ENCODE peak calls at places on chromosomes 5 and 9, in five cellular contexts. X is transverse colon; C is neuronal stem cell; M is heart right ventricle; G is CD4-positive, CD25-positive, alpha-beta regulatory T cell. A is an unnamed sample.

GRCh38 chr5:10354048-10354872 is 765 bp downstream of the MARCHF6 start:
- DNase-seq in G (peak; percentile 55), X (peak; percentile 55), C (peak; percentile 54), M (no peak), A (peak; percentile 75)

GRCh38 chr5:91357012-91357634 is 26.0 kb downstream of the ARRDC3 start:
- DNase-seq in G (no peak), C (no peak), M (no peak), X (no peak), A (no peak)

GRCh38 chr9:72726951-72727350 is 205.5 kb downstream of the TMC1 start:
- DNase-seq in G (no peak), C (no peak), M (no peak), X (no peak), A (no peak)

GRCh38 chr5:168413062-168413461 is 73.2 kb upstream of the RARS1 start:
- DNase-seq in G (no peak), C (no peak), M (no peak), X (peak; percentile 11), A (no peak)

GRCh38 chr5:37071901-37072581 is 177.1 kb downstream of the CPLANE1 start:
- DNase-seq in M (no peak), C (no peak), G (no peak), X (no peak), A (no peak)

GRCh38 chr9:90062982-90063381 is 458.2 kb downstream of the GADD45G start:
- DNase-seq in G (no peak), M (no peak), C (no peak), X (no peak), A (no peak)

GRCh38 chr9:104836235-104836634 is 72.3 kb downstream of the NIPSNAP3B start:
- DNase-seq in C (no peak), M (no peak), G (peak; percentile 29), X (no peak), A (peak; percentile 79)

GRCh38 chr9:25703826-25704357 is 25.6 kb upstream of the TUSC1 start:
- DNase-seq in C (no peak), X (no peak), M (no peak), G (no peak), A (peak; percentile 67)

GRCh38 chr5:15807861-15808260 is 307.9 kb downstream of the FBXL7 start:
- DNase-seq in X (no peak), M (peak; percentile 64), C (no peak), G (no peak), A (peak; percentile 32)

GRCh38 chr9:14321517-14322125 is 7.7 kb upstream of the NFIB start:
- DNase-seq in M (no peak), G (no peak), C (no peak), X (no peak), A (no peak)

GRCh38 chr5:79518718-79519117 is 4.8 kb upstream of the HOMER1 start:
- DNase-seq in X (no peak), C (no peak), M (no peak), G (no peak), A (no peak)

GRCh38 chr5:175850165-175850845 is 21.1 kb upstream of the CPLX2 start:
- DNase-seq in C (no peak), M (no peak), X (no peak), G (no peak), A (no peak)

GRCh38 chr5:855771-856530 is 5.2 kb upstream of the ZDHHC11 start:
- DNase-seq in G (peak; percentile 16), M (no peak), C (no peak), X (no peak), A (no peak)

GRCh38 chr9:73176450-73176875 is 24.8 kb downstream of the ANXA1 start:
- DNase-seq in G (no peak), M (no peak), X (no peak), C (no peak), A (peak; percentile 39)

DNA sequence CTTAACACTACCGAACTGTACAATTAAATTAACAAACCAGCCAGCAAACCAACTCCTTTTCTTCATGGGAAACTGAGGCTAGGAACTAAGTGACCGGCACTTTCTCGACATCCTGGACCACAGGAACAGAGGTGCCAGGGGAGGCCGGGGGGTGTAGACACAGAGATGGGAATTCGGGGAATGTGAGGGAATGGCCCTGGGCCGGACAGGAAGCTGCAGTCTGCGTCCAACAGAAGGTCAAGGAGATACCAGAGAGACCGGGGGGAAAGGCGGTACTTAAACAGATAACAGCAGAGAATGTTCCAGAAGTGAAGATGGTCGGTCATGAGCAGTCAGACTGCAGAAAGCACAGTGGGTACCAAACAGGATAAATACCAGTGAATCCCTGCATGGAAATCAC is 40.3 kb downstream of the DBH start:
- DNase-seq in C (no peak), G (no peak), M (no peak), X (no peak), A (peak; percentile 74)
- H3K4me3 ChIP-seq in C (no peak overlapping the region), G (peak overlapping the region; percentile 9), M (no peak overlapping the region), X (no peak overlapping the region), A (no peak overlapping the region)

DNA sequence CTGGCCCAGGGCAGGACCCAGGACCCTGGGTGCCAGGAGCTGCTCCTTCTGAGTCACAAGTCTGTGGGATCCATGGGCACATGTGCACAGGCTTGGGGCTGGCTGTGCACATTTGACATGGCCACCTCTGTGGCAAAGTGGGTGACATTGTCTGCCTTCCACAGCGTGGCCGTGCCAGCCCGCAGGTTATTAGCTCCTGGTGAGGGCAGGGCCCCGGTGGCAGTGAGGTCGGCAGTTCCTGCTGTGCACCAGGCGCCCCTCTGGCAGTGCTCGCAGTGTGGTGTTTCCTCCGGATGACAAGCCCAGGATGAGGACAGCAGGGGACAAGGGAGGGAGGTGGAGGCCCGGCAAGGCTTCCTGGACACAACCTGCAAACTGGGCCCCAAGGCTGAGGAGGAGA is 60.5 kb downstream of the OLFM1 start:
- DNase-seq in G (no peak), M (no peak), X (no peak), C (no peak), A (no peak)
- H3K9me3 ChIP-seq in G (no peaks in the 10 kb centered on the region), M (no peaks in the 10 kb centered on the region), X (no peaks in the 10 kb centered on the region), C (peaks cover 6% of the 10 kb centered on the region), A (no peaks in the 10 kb centered on the region)

GRCh38 chr9:121319394-121319780 is 50.7 kb downstream of the STOM start:
- DNase-seq in M (no peak), G (no peak), C (no peak), X (no peak), A (no peak)

GRCh38 chr9:121322737-121323448 is 47.2 kb downstream of the STOM start:
- DNase-seq in G (no peak), X (no peak), M (no peak), C (no peak), A (no peak)

GRCh38 chr9:121318631-121319393 is 50.9 kb downstream of the GSN start:
- DNase-seq in C (no peak), M (no peak), X (no peak), G (no peak), A (no peak)

GRCh38 chr9:121322037-121322736 is 47.9 kb downstream of the STOM start:
- DNase-seq in M (no peak), G (peak; percentile 29), C (no peak), X (no peak), A (no peak)

GRCh38 chr9:121321039-121321503 is 49.0 kb downstream of the STOM start:
- DNase-seq in X (no peak), G (peak; percentile 8), M (no peak), C (no peak), A (peak; percentile 39)
- H3K4me1 ChIP-seq in X (peaks cover 24% of the 10 kb centered on the region), G (peaks cover 3% of the 10 kb centered on the region), M (peaks cover 92% of the 10 kb centered on the region), C (peaks cover 4% of the 10 kb centered on the region), A (no peaks in the 10 kb centered on the region)

GRCh38 chr5:69300537-69301203 is 31.9 kb downstream of the CCDC125 start:
- DNase-seq in G (no peak), M (no peak), C (no peak), X (no peak), A (peak; percentile 45)
- H3K4me3 ChIP-seq in G (no peak overlapping the region), M (no peak overlapping the region), C (no peak overlapping the region), X (no peak overlapping the region), A (no peak overlapping the region)

GRCh38 chr5:35339616-35340100 is 109.4 kb upstream of the PRLR start:
- DNase-seq in X (no peak), G (no peak), C (no peak), M (no peak), A (no peak)

GRCh38 chr5:35342664-35343063 is 112.4 kb upstream of the PRLR start:
- DNase-seq in M (no peak), C (no peak), G (no peak), X (no peak), A (no peak)

GRCh38 chr5:35338169-35338476 is 107.8 kb upstream of the PRLR start:
- DNase-seq in M (no peak), G (no peak), C (no peak), X (no peak), A (no peak)

GRCh38 chr5:35339006-35339405 is 108.7 kb upstream of the PRLR start:
- DNase-seq in X (no peak), G (no peak), C (no peak), M (no peak), A (no peak)

DNA sequence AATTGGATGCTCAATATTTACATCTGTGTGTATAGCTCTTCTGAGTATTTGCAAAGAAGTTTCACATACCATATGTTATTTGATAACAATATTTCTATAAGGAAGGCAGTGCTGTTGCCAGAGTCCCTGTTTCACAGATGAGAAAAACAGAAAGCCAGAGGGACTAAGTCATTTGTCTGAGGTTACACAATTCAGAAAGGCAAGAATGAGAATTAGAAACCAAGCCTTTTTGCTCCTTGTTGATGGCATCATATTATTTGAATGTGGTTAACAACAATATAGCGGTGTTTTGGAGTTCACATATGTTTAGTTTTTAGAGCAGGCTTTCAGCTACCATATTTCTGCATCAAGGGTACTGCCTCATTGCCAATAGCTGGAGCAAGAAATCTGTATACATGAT is 110.9 kb upstream of the PRLR start:
- DNase-seq in C (no peak), G (no peak), M (no peak), X (no peak), A (no peak)
- H3K9me3 ChIP-seq in C (no peaks in the 10 kb centered on the region), G (no peaks in the 10 kb centered on the region), M (peaks cover 18% of the 10 kb centered on the region), X (no peaks in the 10 kb centered on the region), A (no peaks in the 10 kb centered on the region)

GRCh38 chr5:55991768-55992486 is 2.8 kb downstream of the IL6ST start:
- DNase-seq in C (no peak), G (no peak), M (no peak), X (no peak), A (no peak)
- H3K4me1 ChIP-seq in C (peaks cover 10% of the 10 kb centered on the region), G (peaks cover 55% of the 10 kb centered on the region), M (peaks cover 64% of the 10 kb centered on the region), X (peaks cover 40% of the 10 kb centered on the region), A (peaks cover 32% of the 10 kb centered on the region)

GRCh38 chr9:76465442-76466298 is 6.7 kb downstream of the GCNT1 start:
- DNase-seq in G (no peak), X (no peak), M (no peak), C (no peak), A (no peak)

GRCh38 chr9:76464706-76465105 is 5.7 kb downstream of the GCNT1 start:
- DNase-seq in C (no peak), G (no peak), M (no peak), X (no peak), A (peak; percentile 60)

GRCh38 chr9:76463211-76463610 is 4.2 kb downstream of the GCNT1 start:
- DNase-seq in M (no peak), X (no peak), C (no peak), G (no peak), A (no peak)

DNA sequence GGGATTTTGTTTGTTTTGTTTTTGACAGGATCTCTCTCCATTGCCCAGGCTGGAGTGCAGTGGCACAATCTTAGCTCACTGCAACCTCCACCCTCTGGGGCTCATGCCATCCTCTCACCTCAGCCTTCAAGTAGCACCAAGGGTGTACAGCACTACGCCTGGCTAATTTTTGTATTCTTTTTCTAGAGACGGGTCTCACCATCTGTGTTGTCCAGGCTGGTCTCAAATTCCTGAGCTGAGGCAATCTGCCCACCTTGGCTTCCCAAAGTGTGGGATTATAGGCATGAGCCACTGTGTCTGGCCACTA is 7.3 kb downstream of the GCNT1 start:
- DNase-seq in G (no peak), C (no peak), M (no peak), X (no peak), A (no peak)
- H3K4me3 ChIP-seq in G (no peak overlapping the region), C (no peak overlapping the region), M (no peak overlapping the region), X (no peak overlapping the region), A (no peak overlapping the region)